ENCODE peak calls at places on chromosomes 4 and X, in five cellular contexts. One of them, this sample, is unnamed.

GRCh38 chr4:42671431-42672194 is 14.7 kb upstream of the ATP8A1 start:
- DNase-seq in right atrium auricular region: no peak
- DNase-seq in posterior vena cava: no peak
- DNase-seq in activated CD8-positive, alpha-beta memory T cell treated with anti-CD3 and anti-CD28 coated beads, Interleukin-2, amount 50 U/mL, for 48 hours: no peak
- DNase-seq in M059J: no peak
- DNase-seq in this sample: no peak

GRCh38 chrX:24245201-24245600 is 68.7 kb downstream of the SUPT20HL2 start:
- DNase-seq in right atrium auricular region: no peak
- DNase-seq in M059J: peak
- DNase-seq in activated CD8-positive, alpha-beta memory T cell treated with anti-CD3 and anti-CD28 coated beads, Interleukin-2, amount 50 U/mL, for 48 hours: no peak
- DNase-seq in posterior vena cava: no peak
- DNase-seq in this sample: peak

GRCh38 chrX:11386001-11386523 is 92.8 kb downstream of the AMELX start:
- DNase-seq in activated CD8-positive, alpha-beta memory T cell treated with anti-CD3 and anti-CD28 coated beads, Interleukin-2, amount 50 U/mL, for 48 hours: no peak
- DNase-seq in M059J: peak
- DNase-seq in right atrium auricular region: no peak
- DNase-seq in posterior vena cava: no peak
- DNase-seq in this sample: peak

GRCh38 chr4:139890810-139891209 is 225.2 kb downstream of the MGST2 start:
- DNase-seq in right atrium auricular region: no peak
- DNase-seq in M059J: peak
- DNase-seq in activated CD8-positive, alpha-beta memory T cell treated with anti-CD3 and anti-CD28 coated beads, Interleukin-2, amount 50 U/mL, for 48 hours: no peak
- DNase-seq in posterior vena cava: no peak
- DNase-seq in this sample: no peak

GRCh38 chrX:38893441-38893840 is 92.2 kb downstream of the MID1IP1 start:
- DNase-seq in M059J: no peak
- DNase-seq in posterior vena cava: no peak
- DNase-seq in right atrium auricular region: no peak
- DNase-seq in activated CD8-positive, alpha-beta memory T cell treated with anti-CD3 and anti-CD28 coated beads, Interleukin-2, amount 50 U/mL, for 48 hours: no peak
- DNase-seq in this sample: peak

GRCh38 chrX:66200050-66200664 is 36.1 kb downstream of the HEPH start:
- DNase-seq in activated CD8-positive, alpha-beta memory T cell treated with anti-CD3 and anti-CD28 coated beads, Interleukin-2, amount 50 U/mL, for 48 hours: no peak
- DNase-seq in right atrium auricular region: no peak
- DNase-seq in M059J: no peak
- DNase-seq in posterior vena cava: no peak
- DNase-seq in this sample: no peak

GRCh38 chr4:181971973-181972372 is 271.2 kb upstream of the TENM3 start:
- DNase-seq in posterior vena cava: no peak
- DNase-seq in right atrium auricular region: no peak
- DNase-seq in M059J: peak
- DNase-seq in activated CD8-positive, alpha-beta memory T cell treated with anti-CD3 and anti-CD28 coated beads, Interleukin-2, amount 50 U/mL, for 48 hours: no peak
- DNase-seq in this sample: peak

GRCh38 chr4:64341711-64342110 is 67.5 kb downstream of the TECRL start:
- DNase-seq in activated CD8-positive, alpha-beta memory T cell treated with anti-CD3 and anti-CD28 coated beads, Interleukin-2, amount 50 U/mL, for 48 hours: no peak
- DNase-seq in right atrium auricular region: peak
- DNase-seq in M059J: no peak
- DNase-seq in posterior vena cava: peak
- DNase-seq in this sample: no peak

GRCh38 chr4:38565271-38566199 is 98.5 kb upstream of the KLF3 start:
- DNase-seq in right atrium auricular region: no peak
- DNase-seq in activated CD8-positive, alpha-beta memory T cell treated with anti-CD3 and anti-CD28 coated beads, Interleukin-2, amount 50 U/mL, for 48 hours: no peak
- DNase-seq in posterior vena cava: no peak
- DNase-seq in M059J: peak
- DNase-seq in this sample: no peak

GRCh38 chrX:12240491-12240890 is 102.2 kb downstream of the FRMPD4 start:
- DNase-seq in M059J: peak
- DNase-seq in right atrium auricular region: no peak
- DNase-seq in activated CD8-positive, alpha-beta memory T cell treated with anti-CD3 and anti-CD28 coated beads, Interleukin-2, amount 50 U/mL, for 48 hours: no peak
- DNase-seq in posterior vena cava: no peak
- DNase-seq in this sample: no peak

GRCh38 chrX:12360991-12361598 is 222.8 kb downstream of the FRMPD4 start:
- DNase-seq in posterior vena cava: no peak
- DNase-seq in M059J: peak
- DNase-seq in right atrium auricular region: no peak
- DNase-seq in activated CD8-positive, alpha-beta memory T cell treated with anti-CD3 and anti-CD28 coated beads, Interleukin-2, amount 50 U/mL, for 48 hours: no peak
- DNase-seq in this sample: peak

GRCh38 chr4:2860391-2861348 is 17.0 kb downstream of the ADD1 start:
- DNase-seq in posterior vena cava: no peak
- DNase-seq in M059J: peak
- DNase-seq in right atrium auricular region: peak
- DNase-seq in activated CD8-positive, alpha-beta memory T cell treated with anti-CD3 and anti-CD28 coated beads, Interleukin-2, amount 50 U/mL, for 48 hours: no peak
- DNase-seq in this sample: no peak

GRCh38 chrX:10634681-10635161 is 14.3 kb upstream of the MID1 start:
- DNase-seq in right atrium auricular region: no peak
- DNase-seq in M059J: peak
- DNase-seq in posterior vena cava: no peak
- DNase-seq in activated CD8-positive, alpha-beta memory T cell treated with anti-CD3 and anti-CD28 coated beads, Interleukin-2, amount 50 U/mL, for 48 hours: no peak
- DNase-seq in this sample: peak

GRCh38 chrX:41334866-41335589 is 1.1 kb downstream of the DDX3X start:
- DNase-seq in posterior vena cava: peak
- DNase-seq in activated CD8-positive, alpha-beta memory T cell treated with anti-CD3 and anti-CD28 coated beads, Interleukin-2, amount 50 U/mL, for 48 hours: peak
- DNase-seq in M059J: peak
- DNase-seq in right atrium auricular region: peak
- DNase-seq in this sample: no peak

GRCh38 chr4:99090511-99090910 is 1.9 kb upstream of the ADH5 start:
- DNase-seq in M059J: no peak
- DNase-seq in right atrium auricular region: no peak
- DNase-seq in activated CD8-positive, alpha-beta memory T cell treated with anti-CD3 and anti-CD28 coated beads, Interleukin-2, amount 50 U/mL, for 48 hours: no peak
- DNase-seq in posterior vena cava: no peak
- DNase-seq in this sample: no peak

GRCh38 chr4:88033309-88033708 is 25.9 kb downstream of the PKD2 start:
- DNase-seq in posterior vena cava: no peak
- DNase-seq in M059J: peak
- DNase-seq in right atrium auricular region: no peak
- DNase-seq in activated CD8-positive, alpha-beta memory T cell treated with anti-CD3 and anti-CD28 coated beads, Interleukin-2, amount 50 U/mL, for 48 hours: no peak
- DNase-seq in this sample: peak

GRCh38 chr4:125985856-125986255 is 671.1 kb downstream of the FAT4 start:
- DNase-seq in posterior vena cava: no peak
- DNase-seq in M059J: peak
- DNase-seq in right atrium auricular region: no peak
- DNase-seq in activated CD8-positive, alpha-beta memory T cell treated with anti-CD3 and anti-CD28 coated beads, Interleukin-2, amount 50 U/mL, for 48 hours: no peak
- DNase-seq in this sample: no peak

GRCh38 chrX:138710311-138710791 is 1.2 kb downstream of the FGF13 start:
- DNase-seq in posterior vena cava: peak
- DNase-seq in M059J: no peak
- DNase-seq in activated CD8-positive, alpha-beta memory T cell treated with anti-CD3 and anti-CD28 coated beads, Interleukin-2, amount 50 U/mL, for 48 hours: peak
- DNase-seq in right atrium auricular region: no peak
- DNase-seq in this sample: no peak

GRCh38 chr4:186859420-186859819 is 135.8 kb upstream of the FAT1 start:
- DNase-seq in posterior vena cava: no peak
- DNase-seq in M059J: no peak
- DNase-seq in right atrium auricular region: no peak
- DNase-seq in activated CD8-positive, alpha-beta memory T cell treated with anti-CD3 and anti-CD28 coated beads, Interleukin-2, amount 50 U/mL, for 48 hours: no peak
- DNase-seq in this sample: no peak

GRCh38 chr4:17812125-17812524 is 1.3 kb downstream of the NCAPG start:
- DNase-seq in posterior vena cava: no peak
- DNase-seq in M059J: peak
- DNase-seq in activated CD8-positive, alpha-beta memory T cell treated with anti-CD3 and anti-CD28 coated beads, Interleukin-2, amount 50 U/mL, for 48 hours: no peak
- DNase-seq in right atrium auricular region: no peak
- DNase-seq in this sample: no peak

GRCh38 chr4:113222431-113222979 is 173.1 kb downstream of the ANK2 start:
- DNase-seq in right atrium auricular region: no peak
- DNase-seq in posterior vena cava: no peak
- DNase-seq in M059J: peak
- DNase-seq in activated CD8-positive, alpha-beta memory T cell treated with anti-CD3 and anti-CD28 coated beads, Interleukin-2, amount 50 U/mL, for 48 hours: no peak
- DNase-seq in this sample: peak

GRCh38 chr4:122152699-122153328 is 683 bp downstream of the BLTP1 start:
- DNase-seq in right atrium auricular region: peak
- DNase-seq in posterior vena cava: peak
- DNase-seq in activated CD8-positive, alpha-beta memory T cell treated with anti-CD3 and anti-CD28 coated beads, Interleukin-2, amount 50 U/mL, for 48 hours: peak
- DNase-seq in M059J: peak
- DNase-seq in this sample: peak

GRCh38 chr4:87058272-87059073 is 123.7 kb downstream of the AFF1 start:
- DNase-seq in M059J: peak
- DNase-seq in posterior vena cava: no peak
- DNase-seq in activated CD8-positive, alpha-beta memory T cell treated with anti-CD3 and anti-CD28 coated beads, Interleukin-2, amount 50 U/mL, for 48 hours: peak
- DNase-seq in right atrium auricular region: no peak
- DNase-seq in this sample: peak

GRCh38 chr4:5979981-5980380 is 38.2 kb downstream of the C4orf50 start:
- DNase-seq in posterior vena cava: peak
- DNase-seq in activated CD8-positive, alpha-beta memory T cell treated with anti-CD3 and anti-CD28 coated beads, Interleukin-2, amount 50 U/mL, for 48 hours: peak
- DNase-seq in right atrium auricular region: no peak
- DNase-seq in M059J: peak
- DNase-seq in this sample: peak

GRCh38 chrX:149286940-149287349 is 218.2 kb downstream of the IDS start:
- DNase-seq in M059J: peak
- DNase-seq in posterior vena cava: no peak
- DNase-seq in activated CD8-positive, alpha-beta memory T cell treated with anti-CD3 and anti-CD28 coated beads, Interleukin-2, amount 50 U/mL, for 48 hours: peak
- DNase-seq in right atrium auricular region: no peak
- DNase-seq in this sample: peak

GRCh38 chr4:78885598-78885997 is 53.6 kb downstream of the PAQR3 start:
- DNase-seq in posterior vena cava: no peak
- DNase-seq in right atrium auricular region: no peak
- DNase-seq in M059J: no peak
- DNase-seq in activated CD8-positive, alpha-beta memory T cell treated with anti-CD3 and anti-CD28 coated beads, Interleukin-2, amount 50 U/mL, for 48 hours: no peak
- DNase-seq in this sample: no peak

GRCh38 chrX:133723930-133724329 is 261.5 kb downstream of the GPC3 start:
- DNase-seq in right atrium auricular region: no peak
- DNase-seq in activated CD8-positive, alpha-beta memory T cell treated with anti-CD3 and anti-CD28 coated beads, Interleukin-2, amount 50 U/mL, for 48 hours: no peak
- DNase-seq in M059J: no peak
- DNase-seq in posterior vena cava: no peak
- DNase-seq in this sample: no peak

This sample was measured in LHCN-M2.